ENCODE peak calls at places on chromosomes 2 and 18, in five cellular contexts. One of them, this sample, is unnamed.

GRCh38 chr2:109466674-109467575 is 146.8 kb downstream of the SEPTIN10 start:
- DNase-seq in ovary: no peak
- DNase-seq in CD8-positive, alpha-beta T cell: no peak
- DNase-seq in BJ: no peak
- DNase-seq in A549: no peak
- DNase-seq in this sample: no peak

GRCh38 chr2:74502720-74503505 is 3.5 kb upstream of the LBX2 start:
- DNase-seq in ovary: peak
- DNase-seq in CD8-positive, alpha-beta T cell: peak
- DNase-seq in A549: peak
- DNase-seq in BJ: no peak
- DNase-seq in this sample: peak

GRCh38 chr2:240424341-240425235 is 10.9 kb upstream of the GPC1 start:
- DNase-seq in ovary: no peak
- DNase-seq in CD8-positive, alpha-beta T cell: no peak
- DNase-seq in A549: no peak
- DNase-seq in BJ: no peak
- DNase-seq in this sample: no peak

GRCh38 chr18:56248613-56249235 is 389.7 kb downstream of the TXNL1 start:
- DNase-seq in BJ: no peak
- DNase-seq in A549: no peak
- DNase-seq in CD8-positive, alpha-beta T cell: no peak
- DNase-seq in ovary: no peak
- DNase-seq in this sample: no peak

GRCh38 chr2:182767578-182767977 is 51.5 kb downstream of the DNAJC10 start:
- DNase-seq in CD8-positive, alpha-beta T cell: no peak
- DNase-seq in ovary: no peak
- DNase-seq in A549: peak
- DNase-seq in BJ: no peak
- DNase-seq in this sample: no peak

GRCh38 chr18:59607471-59607870 is 89.8 kb downstream of the CCBE1 start:
- DNase-seq in ovary: no peak
- DNase-seq in A549: no peak
- DNase-seq in CD8-positive, alpha-beta T cell: no peak
- DNase-seq in BJ: no peak
- DNase-seq in this sample: no peak

GRCh38 chr18:31546476-31546875 is 45.2 kb upstream of the TTR start:
- DNase-seq in A549: no peak
- DNase-seq in BJ: no peak
- DNase-seq in CD8-positive, alpha-beta T cell: no peak
- DNase-seq in ovary: no peak
- DNase-seq in this sample: no peak

GRCh38 chr18:31574359-31574758 is 17.3 kb upstream of the TTR start:
- DNase-seq in A549: no peak
- DNase-seq in CD8-positive, alpha-beta T cell: no peak
- DNase-seq in ovary: no peak
- DNase-seq in BJ: no peak
- DNase-seq in this sample: no peak

GRCh38 chr2:62407838-62408589 is 98.0 kb downstream of the TMEM17 start:
- DNase-seq in A549: no peak
- DNase-seq in BJ: no peak
- DNase-seq in CD8-positive, alpha-beta T cell: no peak
- DNase-seq in ovary: peak
- DNase-seq in this sample: no peak

GRCh38 chr2:97728091-97728596 is 14.8 kb downstream of the ZAP70 start:
- DNase-seq in ovary: no peak
- DNase-seq in BJ: no peak
- DNase-seq in CD8-positive, alpha-beta T cell: no peak
- DNase-seq in A549: no peak
- DNase-seq in this sample: no peak

GRCh38 chr2:9060819-9061218 is 57.3 kb upstream of the MBOAT2 start:
- DNase-seq in A549: no peak
- DNase-seq in CD8-positive, alpha-beta T cell: no peak
- DNase-seq in ovary: no peak
- DNase-seq in BJ: no peak
- DNase-seq in this sample: no peak

GRCh38 chr2:160666019-160666676 is 172.5 kb upstream of the RBMS1 start:
- DNase-seq in CD8-positive, alpha-beta T cell: no peak
- DNase-seq in BJ: peak
- DNase-seq in A549: peak
- DNase-seq in ovary: peak
- DNase-seq in this sample: peak

GRCh38 chr18:11523809-11524208 is 85.6 kb upstream of the SLC35G4 start:
- DNase-seq in A549: no peak
- DNase-seq in ovary: no peak
- DNase-seq in BJ: no peak
- DNase-seq in CD8-positive, alpha-beta T cell: no peak
- DNase-seq in this sample: no peak

GRCh38 chr2:224151680-224152310 is 112.7 kb upstream of the SERPINE2 start:
- DNase-seq in A549: no peak
- DNase-seq in CD8-positive, alpha-beta T cell: no peak
- DNase-seq in ovary: no peak
- DNase-seq in BJ: no peak
- DNase-seq in this sample: no peak

GRCh38 chr2:8333177-8333831 is 348.6 kb upstream of the ID2 start:
- DNase-seq in BJ: no peak
- DNase-seq in CD8-positive, alpha-beta T cell: no peak
- DNase-seq in A549: no peak
- DNase-seq in ovary: no peak
- DNase-seq in this sample: no peak

GRCh38 chr18:33231474-33232317 is 208.8 kb downstream of the CCDC178 start:
- DNase-seq in CD8-positive, alpha-beta T cell: no peak
- DNase-seq in ovary: peak
- DNase-seq in A549: peak
- DNase-seq in BJ: peak
- DNase-seq in this sample: peak

GRCh38 chr2:219460424-219460926 is 25.8 kb downstream of the SPEG start:
- DNase-seq in BJ: no peak
- DNase-seq in A549: no peak
- DNase-seq in CD8-positive, alpha-beta T cell: no peak
- DNase-seq in ovary: peak
- DNase-seq in this sample: no peak

GRCh38 chr2:80473806-80474205 is 169.3 kb upstream of the LRRTM1 start:
- DNase-seq in ovary: no peak
- DNase-seq in BJ: no peak
- DNase-seq in CD8-positive, alpha-beta T cell: no peak
- DNase-seq in A549: no peak
- DNase-seq in this sample: no peak

GRCh38 chr2:31748041-31748440 is 167.3 kb upstream of the SRD5A2 start:
- DNase-seq in BJ: peak
- DNase-seq in CD8-positive, alpha-beta T cell: no peak
- DNase-seq in A549: no peak
- DNase-seq in ovary: no peak
- DNase-seq in this sample: no peak

GRCh38 chr2:156400704-156401678 is 35.2 kb upstream of the GPD2 start:
- DNase-seq in ovary: peak
- DNase-seq in CD8-positive, alpha-beta T cell: peak
- DNase-seq in A549: peak
- DNase-seq in BJ: peak
- DNase-seq in this sample: no peak

GRCh38 chr18:34773961-34774754 is 64.1 kb downstream of the DTNA start:
- DNase-seq in ovary: no peak
- DNase-seq in BJ: no peak
- DNase-seq in CD8-positive, alpha-beta T cell: no peak
- DNase-seq in A549: no peak
- DNase-seq in this sample: peak
- H3K4me3 ChIP-seq in ovary: no peak
- H3K4me3 ChIP-seq in BJ: no peak
- H3K4me3 ChIP-seq in CD8-positive, alpha-beta T cell: no peak
- H3K4me3 ChIP-seq in A549: no peak
- H3K4me3 ChIP-seq in this sample: no peak

GRCh38 chr2:11100976-11101375 is 54.3 kb upstream of the SLC66A3 start:
- DNase-seq in A549: no peak
- DNase-seq in BJ: no peak
- DNase-seq in ovary: no peak
- DNase-seq in CD8-positive, alpha-beta T cell: no peak
- DNase-seq in this sample: no peak

GRCh38 chr2:11100130-11100529 is 55.1 kb upstream of the SLC66A3 start:
- DNase-seq in CD8-positive, alpha-beta T cell: no peak
- DNase-seq in A549: no peak
- DNase-seq in ovary: no peak
- DNase-seq in BJ: no peak
- DNase-seq in this sample: no peak

GRCh38 chr2:11101430-11101829 is 53.8 kb upstream of the SLC66A3 start:
- DNase-seq in A549: no peak
- DNase-seq in BJ: no peak
- DNase-seq in ovary: no peak
- DNase-seq in CD8-positive, alpha-beta T cell: no peak
- DNase-seq in this sample: no peak

GRCh38 chr2:11097988-11098387 is 57.3 kb upstream of the SLC66A3 start:
- DNase-seq in BJ: no peak
- DNase-seq in A549: no peak
- DNase-seq in ovary: no peak
- DNase-seq in CD8-positive, alpha-beta T cell: no peak
- DNase-seq in this sample: no peak

DNA sequence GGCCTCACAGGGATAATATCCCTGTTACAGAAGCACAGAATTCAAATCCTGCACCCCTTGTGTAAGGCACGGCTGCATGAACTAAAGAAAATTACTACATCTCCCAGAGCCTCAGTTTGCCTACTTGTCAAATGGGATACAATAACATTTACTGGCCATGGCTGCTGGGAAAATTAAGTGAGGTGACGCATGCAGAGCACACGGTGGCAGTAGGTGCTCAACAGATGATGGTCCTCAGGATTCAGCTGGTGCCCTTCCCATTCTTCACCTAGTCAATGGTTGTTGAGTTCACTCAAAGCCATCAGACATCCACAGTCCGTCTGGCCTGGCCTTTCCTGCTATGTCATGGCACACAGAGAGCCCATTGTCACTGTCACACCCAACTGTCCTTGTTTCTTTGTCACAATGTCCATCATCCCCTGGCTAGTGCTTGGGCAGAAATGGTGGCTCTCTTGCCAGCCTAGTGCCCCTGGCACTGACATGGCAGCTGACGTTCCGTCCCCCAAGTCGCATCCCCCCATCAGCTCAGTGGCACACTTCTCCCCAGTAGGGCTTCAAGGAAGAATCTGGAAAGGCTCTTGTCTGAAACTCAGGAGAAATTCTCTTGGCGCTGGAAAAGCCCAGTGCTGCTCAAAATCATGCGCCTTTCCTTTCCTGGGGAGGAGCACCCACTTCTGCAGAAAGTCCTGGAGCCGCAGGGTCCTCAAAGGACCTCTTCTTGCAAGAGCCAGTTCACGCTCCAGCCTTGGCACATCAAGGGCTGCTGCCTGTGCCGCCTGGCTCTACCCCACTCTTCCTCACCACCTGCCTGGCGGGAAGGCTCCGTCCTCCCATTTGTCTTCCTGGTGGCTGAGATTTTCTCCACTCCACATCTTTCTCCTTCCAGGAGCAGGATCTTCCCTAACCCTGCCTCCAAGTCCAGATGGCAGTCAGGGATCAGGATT is 55.9 kb upstream of the SLC66A3 start:
- DNase-seq in CD8-positive, alpha-beta T cell: no peak
- DNase-seq in BJ: no peak
- DNase-seq in ovary: no peak
- DNase-seq in A549: no peak
- DNase-seq in this sample: no peak
- TF ChIP-seq CTCF in CD8-positive, alpha-beta T cell: no peak
- TF ChIP-seq CTCF in BJ: no peak
- TF ChIP-seq CTCF in ovary: no peak
- TF ChIP-seq CTCF in A549: no peak
- TF ChIP-seq CTCF in this sample: no peak

DNA sequence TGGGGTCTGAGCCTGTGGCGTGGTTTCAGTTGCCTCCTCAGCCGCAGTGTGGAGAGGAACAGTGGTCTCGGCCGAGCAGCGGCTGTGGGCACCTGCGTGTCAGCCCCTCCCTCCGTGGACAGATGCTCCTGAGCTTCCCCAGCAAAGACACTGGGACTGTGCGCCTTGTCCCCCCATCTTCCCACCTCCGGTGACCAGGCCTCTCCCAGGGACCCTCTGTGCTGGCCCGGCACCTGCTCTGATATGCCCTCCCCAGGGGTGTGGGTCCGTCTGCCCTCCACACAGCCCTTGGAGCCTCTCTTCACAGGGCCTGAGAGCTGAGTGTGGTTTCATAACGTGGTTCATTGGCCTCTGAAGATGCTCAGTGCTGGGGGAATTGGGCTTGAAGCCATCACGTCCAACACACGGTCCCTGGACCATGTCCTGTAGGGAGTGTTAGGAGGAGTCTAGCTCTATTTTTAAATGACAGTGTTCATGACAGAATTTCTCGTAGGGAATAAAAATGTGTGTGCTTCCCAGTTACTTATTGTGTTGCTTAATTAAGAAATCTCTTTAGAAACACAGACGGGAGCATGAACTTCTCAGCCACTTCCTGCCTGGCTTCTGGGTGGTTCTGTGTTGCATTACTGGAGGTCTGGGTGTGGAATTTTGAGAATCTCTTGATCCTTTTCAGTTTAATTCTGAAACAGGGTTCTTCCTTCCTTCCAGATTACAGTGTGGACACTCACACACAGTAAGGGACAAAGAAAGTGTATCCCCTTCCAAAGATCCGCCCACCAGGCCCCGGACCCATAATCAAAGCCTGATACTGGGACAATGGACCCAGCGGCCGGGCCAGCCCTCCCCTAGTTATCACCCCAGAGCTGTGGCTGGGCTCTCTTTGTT is 110.7 kb downstream of the NFATC1 start:
- DNase-seq in BJ: no peak
- DNase-seq in ovary: peak
- DNase-seq in A549: no peak
- DNase-seq in CD8-positive, alpha-beta T cell: no peak
- DNase-seq in this sample: no peak
- H3K4me3 ChIP-seq in BJ: no peak
- H3K4me3 ChIP-seq in ovary: no peak
- H3K4me3 ChIP-seq in A549: no peak
- H3K4me3 ChIP-seq in CD8-positive, alpha-beta T cell: peak
- H3K4me3 ChIP-seq in this sample: no peak

GRCh38 chr2:27135471-27135955 is 1.1 kb upstream of the PREB start:
- DNase-seq in CD8-positive, alpha-beta T cell: no peak
- DNase-seq in BJ: no peak
- DNase-seq in ovary: no peak
- DNase-seq in A549: no peak
- DNase-seq in this sample: no peak

GRCh38 chr2:27136751-27137150 is 2.3 kb upstream of the PREB start:
- DNase-seq in CD8-positive, alpha-beta T cell: no peak
- DNase-seq in A549: no peak
- DNase-seq in BJ: no peak
- DNase-seq in ovary: no peak
- DNase-seq in this sample: no peak

GRCh38 chr2:27134781-27135470 is 490 bp upstream of the PREB start:
- DNase-seq in BJ: no peak
- DNase-seq in CD8-positive, alpha-beta T cell: no peak
- DNase-seq in ovary: no peak
- DNase-seq in A549: no peak
- DNase-seq in this sample: no peak

GRCh38 chr2:27133195-27133875 is 1.1 kb downstream of the PREB start:
- DNase-seq in CD8-positive, alpha-beta T cell: no peak
- DNase-seq in BJ: no peak
- DNase-seq in A549: no peak
- DNase-seq in ovary: no peak
- DNase-seq in this sample: no peak

GRCh38 chr2:27133905-27134780 is at the start of gene PREB:
- DNase-seq in BJ: peak
- DNase-seq in CD8-positive, alpha-beta T cell: peak
- DNase-seq in A549: peak
- DNase-seq in ovary: peak
- DNase-seq in this sample: peak
- TF ChIP-seq CTCF in BJ: peak
- TF ChIP-seq CTCF in CD8-positive, alpha-beta T cell: no peak
- TF ChIP-seq CTCF in A549: no peak
- TF ChIP-seq CTCF in ovary: peak
- TF ChIP-seq CTCF in this sample: peak

This sample was measured in retinal pigment epithelial cell.